ENCODE peak calls at places on chromosomes 6 and 20, in five cellular contexts. A is transverse colon, W is nephron progenitor cell, E is neural crest cell, S is lower lobe of right lung. Q is an unnamed sample.

GRCh38 chr6:130796313-130796905 is 30.8 kb upstream of the SMLR1 start:
- DNase-seq in A (no peak), W (no peak), E (no peak), S (no peak), Q (peak)

GRCh38 chr6:9140861-9141534 is 705.7 kb upstream of the SLC35B3 start:
- DNase-seq in A (no peak), W (no peak), E (no peak), S (no peak), Q (no peak)

GRCh38 chr20:5642155-5642981 is 107.8 kb upstream of the SHLD1 start:
- DNase-seq in A (peak), W (no peak), E (no peak), S (peak), Q (no peak)

GRCh38 chr6:25660512-25660911 is 8.5 kb downstream of the SCGN start:
- DNase-seq in A (no peak), W (no peak), E (no peak), S (no peak), Q (peak)

GRCh38 chr6:18327621-18328548 is 59.3 kb upstream of the RNF144B start:
- DNase-seq in A (peak), W (no peak), E (no peak), S (peak), Q (no peak)

GRCh38 chr20:37464173-37464572 is 56.9 kb upstream of the NNAT start:
- DNase-seq in A (no peak), W (no peak), E (no peak), S (no peak), Q (no peak)

GRCh38 chr6:139291813-139292619 is at the start of gene TXLNB:
- DNase-seq in A (peak), W (peak), E (peak), S (peak), Q (peak)

GRCh38 chr20:53829706-53830521 is 236.3 kb upstream of the ZNF217 start:
- DNase-seq in A (peak), W (no peak), E (no peak), S (no peak), Q (no peak)

GRCh38 chr20:33054381-33054780 is 678 bp downstream of the BPIFB3 start:
- DNase-seq in A (no peak), W (no peak), E (no peak), S (no peak), Q (no peak)

GRCh38 chr6:111238464-111239119 is 151.3 kb downstream of the SLC16A10 start:
- DNase-seq in A (no peak), W (no peak), E (no peak), S (no peak), Q (peak)

GRCh38 chr20:9555781-9556180 is 41.4 kb downstream of the LAMP5 start:
- DNase-seq in A (no peak), W (no peak), E (no peak), S (no peak), Q (no peak)

GRCh38 chr6:6705061-6705425 is 116.5 kb downstream of the LY86 start:
- DNase-seq in A (no peak), W (no peak), E (no peak), S (no peak), Q (no peak)

GRCh38 chr6:56571605-56572004 is 71.1 kb downstream of the DST start:
- DNase-seq in A (no peak), W (no peak), E (no peak), S (no peak), Q (no peak)

DNA sequence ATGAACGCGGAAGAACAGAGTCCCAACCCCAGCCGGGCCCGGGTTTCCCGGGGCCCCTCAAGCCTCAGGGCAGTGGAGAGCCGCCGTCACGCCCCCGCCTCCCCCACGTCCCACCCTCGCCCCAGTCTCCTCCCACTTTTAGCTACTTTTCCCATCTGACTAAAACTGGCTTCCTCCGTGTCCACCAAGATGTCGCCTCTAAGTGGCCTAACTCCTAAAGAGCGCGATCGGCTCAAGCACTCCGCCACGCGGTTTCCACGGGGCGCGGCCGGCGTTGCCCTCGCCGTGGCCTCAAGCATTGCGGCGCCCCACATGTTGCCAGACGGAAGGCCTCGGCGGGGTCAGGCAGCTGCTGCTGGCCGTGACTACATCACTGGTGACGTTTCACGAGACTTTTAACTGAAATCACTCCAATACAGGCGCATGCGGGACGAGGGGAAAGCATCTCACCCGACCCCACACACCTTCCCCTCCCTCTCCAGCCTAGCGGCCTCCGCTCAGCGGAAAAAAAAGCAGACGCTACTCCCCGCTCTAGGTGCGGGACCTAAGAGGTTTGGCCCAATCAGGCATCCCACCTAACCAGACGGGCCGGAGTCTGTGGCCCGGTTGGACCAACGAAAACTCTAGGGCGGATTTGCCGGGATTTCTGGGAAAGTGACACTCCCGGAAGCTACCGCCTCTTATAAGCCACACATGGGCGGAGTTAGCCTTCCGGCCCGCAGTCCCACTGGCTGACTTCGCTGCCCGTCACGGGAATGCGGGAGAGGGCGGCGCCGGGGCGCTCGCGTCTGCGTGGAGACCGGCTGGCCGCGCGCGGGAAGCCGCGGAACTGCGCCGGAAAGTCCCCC is at the start of gene NXT1:
- DNase-seq in A (peak), W (peak), E (peak), S (peak), Q (peak)
- TF ChIP-seq CTCF in A (no peak), W (no peak), E (peak), S (peak), Q (no peak)

DNA sequence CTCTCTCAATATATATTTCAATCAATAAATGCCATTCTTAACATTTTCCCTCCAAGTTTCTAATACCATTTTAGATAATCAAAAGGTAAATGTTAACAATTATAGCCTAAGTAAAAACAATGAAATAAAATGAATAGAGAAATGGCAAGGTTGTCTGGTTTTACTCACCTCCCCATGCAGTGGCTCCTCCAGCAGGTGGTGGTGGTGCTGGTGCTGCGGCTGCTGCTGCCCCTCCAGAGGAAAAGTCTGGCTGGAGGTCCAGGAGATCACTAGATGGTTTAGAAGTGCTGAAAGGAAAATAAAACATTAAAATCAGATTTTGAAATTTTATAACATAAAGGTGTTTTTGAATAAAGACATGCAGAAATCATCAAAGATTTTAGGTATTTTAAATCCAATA is 93.2 kb downstream of the PRSS35 start:
- DNase-seq in A (no peak), W (no peak), E (no peak), S (no peak), Q (no peak)
- TF ChIP-seq CTCF in A (no peak), W (no peak), E (no peak), S (no peak), Q (no peak)

GRCh38 chr6:117918454-117918853 is 11.4 kb downstream of the SLC35F1 start:
- DNase-seq in A (no peak), W (no peak), E (no peak), S (no peak), Q (no peak)
- TF ChIP-seq CTCF in A (no peak), W (no peak), E (no peak), S (no peak), Q (no peak)

GRCh38 chr20:62928246-62928939 is 2.1 kb upstream of the DIDO1 start:
- DNase-seq in A (peak), W (no peak), E (no peak), S (peak), Q (no peak)

GRCh38 chr20:62924567-62925419 is 1.5 kb downstream of the DIDO1 start:
- DNase-seq in A (peak), W (no peak), E (no peak), S (peak), Q (no peak)

GRCh38 chr20:62927128-62927705 is 912 bp upstream of the DIDO1 start:
- DNase-seq in A (no peak), W (peak), E (no peak), S (no peak), Q (no peak)

GRCh38 chr20:62925420-62926228 is 681 bp downstream of the DIDO1 start:
- DNase-seq in A (peak), W (peak), E (peak), S (no peak), Q (no peak)

GRCh38 chr20:62926229-62927127 is at the start of gene DIDO1:
- DNase-seq in A (peak), W (peak), E (peak), S (peak), Q (peak)
- TF ChIP-seq CTCF in A (peak), W (peak), E (peak), S (peak), Q (no peak)